ENCODE peak calls at places on chromosomes 3 and 15, in six cellular contexts. I is sigmoid colon, G is hepatic stellate cell, Z is dorsolateral prefrontal cortex, T is NCI-H187 treated with DMSO at 0.1 percent for 48 hours, Q is NCI-H460. S is an unnamed sample.

GRCh38 chr15:74327756-74328155 is 39.7 kb downstream of the CYP11A1 start:
- DNase-seq in Q (no peak), T (no peak), Z (no peak), I (no peak), G (no peak), S (no peak)

GRCh38 chr3:129557737-129558037 is 14.7 kb downstream of the H1-8 start:
- DNase-seq in T (no peak), I (no peak), G (no peak), Z (no peak), Q (no peak), S (no peak)

GRCh38 chr15:60890361-60890991 is 338.6 kb downstream of the RORA start:
- DNase-seq in G (no peak), T (no peak), I (no peak), Q (no peak), Z (no peak), S (no peak)

GRCh38 chr3:171049831-171050444 is 23.4 kb upstream of the SLC2A2 start:
- DNase-seq in I (no peak), G (peak; percentile 51), Z (no peak), Q (peak; percentile 50), T (no peak), S (peak; percentile 70)

GRCh38 chr15:23372284-23372683 is 17.7 kb downstream of the GOLGA8S start:
- DNase-seq in Q (no peak), G (no peak), I (no peak), T (no peak), Z (no peak), S (no peak)

GRCh38 chr15:70212288-70212962 is 114.7 kb upstream of the TLE3 start:
- DNase-seq in G (no peak), Q (no peak), I (no peak), Z (no peak), T (peak; percentile 73), S (peak; percentile 77)

GRCh38 chr3:128362026-128362965 is 104.4 kb downstream of the DNAJB8 start:
- DNase-seq in Q (no peak), Z (no peak), T (no peak), G (no peak), I (no peak), S (no peak)

GRCh38 chr3:48423241-48423882 is 6.5 kb downstream of the PLXNB1 start:
- DNase-seq in Z (no peak), T (no peak), Q (no peak), G (no peak), I (no peak), S (no peak)

GRCh38 chr3:81395739-81396138 is 365.7 kb downstream of the GBE1 start:
- DNase-seq in Z (no peak), Q (no peak), T (no peak), I (no peak), G (no peak), S (no peak)

GRCh38 chr3:100256724-100257123 is 4.1 kb upstream of the TBC1D23 start:
- DNase-seq in Q (no peak), T (no peak), G (no peak), I (no peak), Z (no peak), S (peak; percentile 36)

S was measured in fibroblast of lung.